ENCODE peak calls at places on chromosomes 6 and 20, in ten cellular contexts. U is stimulated activated CD4-positive, alpha-beta T cell treated with anti-CD3 and anti-CD28 coated beads, Interleukin-12 subunit alpha, Interleukin-12 subunit beta, amount 100 ng/mL, for 48 hours; S is T-helper 1 cell; N is NCI-H1092 treated with DMSO at 0.1 percent for 48 hours; L is GM04504; A is WTC11; Q is germinal center; O is effector memory CD8-positive, alpha-beta T cell; W is endothelial cell; Z is pancreas. I is an unnamed sample.

GRCh38 chr6:167697316-167697715 is 129.4 kb upstream of the AFDN start:
- DNase-seq in S (no peak), O (no peak), N (peak; percentile 85), W (no peak), Z (no peak), Q (no peak), A (no peak), U (no peak), L (no peak), I (no peak)

GRCh38 chr6:105592329-105592728 is 189.4 kb upstream of the PREP start:
- DNase-seq in O (no peak), Z (no peak), N (no peak), U (no peak), S (no peak), W (no peak), Q (no peak), L (peak; percentile 94), A (no peak), I (no peak)

GRCh38 chr6:98880486-98880885 is 46.1 kb downstream of the POU3F2 start:
- DNase-seq in Z (no peak), W (no peak), Q (no peak), A (no peak), S (no peak), N (no peak), U (no peak), L (no peak), O (no peak), I (no peak)

GRCh38 chr20:48364055-48364454 is 463.7 kb downstream of the PREX1 start:
- DNase-seq in W (no peak), L (no peak), O (no peak), N (no peak), S (no peak), Z (no peak), A (no peak), U (no peak), Q (no peak), I (no peak)

GRCh38 chr20:2108987-2109386 is 7.4 kb downstream of the STK35 start:
- DNase-seq in S (no peak), W (no peak), Q (no peak), Z (no peak), L (peak; percentile 50), N (no peak), A (no peak), O (no peak), U (no peak), I (no peak)

GRCh38 chr20:14919473-14920157 is 582.2 kb upstream of the FLRT3 start:
- DNase-seq in Z (peak; percentile 37), L (no peak), U (no peak), Q (no peak), O (no peak), S (no peak), N (peak; percentile 16), W (no peak), A (peak; percentile 81), I (no peak)

GRCh38 chr6:100775667-100776066 is 105.5 kb downstream of the ASCC3 start:
- DNase-seq in A (no peak), W (no peak), N (peak; percentile 15), S (no peak), Z (no peak), Q (no peak), L (no peak), U (no peak), O (no peak), I (no peak)

GRCh38 chr20:58408603-58409246 is 19.7 kb downstream of the VAPB start:
- DNase-seq in A (no peak), O (no peak), W (no peak), S (no peak), Z (no peak), N (no peak), L (no peak), Q (no peak), U (no peak), I (no peak)

GRCh38 chr6:32369678-32370077 is 2.0 kb downstream of the TSBP1 start:
- DNase-seq in U (no peak), W (no peak), O (no peak), Z (no peak), L (peak; percentile 81), S (no peak), Q (no peak), N (no peak), A (no peak), I (no peak)

GRCh38 chr6:2209226-2209809 is 36.1 kb downstream of the GMDS start:
- DNase-seq in O (no peak), A (peak; percentile 81), L (no peak), Q (peak; percentile 40), N (peak; percentile 7), W (peak; percentile 66), S (no peak), U (peak; percentile 23), Z (peak; percentile 76), I (no peak)

GRCh38 chr6:16333580-16333979 is 95.2 kb downstream of the GMPR start:
- DNase-seq in U (no peak), L (no peak), W (no peak), Q (no peak), N (no peak), A (no peak), Z (no peak), O (no peak), S (no peak), I (no peak)

GRCh38 chr6:29941476-29941875 is 856 bp upstream of the HLA-A start:
- DNase-seq in Q (no peak), A (no peak), N (no peak), Z (no peak), O (no peak), W (no peak), L (no peak), S (no peak), U (no peak), I (no peak)

GRCh38 chr20:64119681-64120341 is 12.4 kb upstream of the NPBWR2 start:
- DNase-seq in W (no peak), N (no peak), U (no peak), Q (no peak), L (no peak), A (no peak), O (no peak), Z (no peak), S (no peak), I (no peak)

I was measured in neural crest cell.